ENCODE peak calls at places on chromosomes 13 and 19, in seven cellular contexts. I is sigmoid colon; Z is dermis blood vessel endothelial cell; K is cardiac muscle cell; U is NCI-H1694; C is thoracic aorta; Y is stimulated activated CD4-positive, alpha-beta T cell treated with anti-CD3 and anti-CD28 coated beads, Interleukin-4, amount 100 ng/mL, for 1 hour. R is an unnamed sample.

GRCh38 chr13:110182003-110182402 is 125.0 kb downstream of the COL4A1 start:
- DNase-seq in I (peak; percentile 56), Z (no peak), K (no peak), U (no peak), C (no peak), Y (no peak), R (no peak)

GRCh38 chr13:104014803-104015645 is 948.8 kb upstream of the SLC10A2 start:
- DNase-seq in I (no peak), Z (peak; percentile 35), K (no peak), U (no peak), C (no peak), Y (no peak), R (peak; percentile 71)

GRCh38 chr13:38366954-38367645 is 17.4 kb downstream of the UFM1 start:
- DNase-seq in I (no peak), Z (peak; percentile 35), K (no peak), U (no peak), C (no peak), Y (no peak), R (peak; percentile 41)

GRCh38 chr13:76014618-76015315 is 378.6 kb downstream of the LMO7 start:
- DNase-seq in I (no peak), Z (no peak), K (peak; percentile 21), U (no peak), C (no peak), Y (no peak), R (no peak)

GRCh38 chr13:111920306-111920931 is 146.5 kb upstream of the SOX1 start:
- DNase-seq in I (no peak), Z (no peak), K (no peak), U (no peak), C (no peak), Y (no peak), R (no peak)

GRCh38 chr13:79392882-79393563 is 13.0 kb downstream of the RBM26 start:
- DNase-seq in I (no peak), Z (peak; percentile 47), K (no peak), U (no peak), C (no peak), Y (no peak), R (peak; percentile 58)

GRCh38 chr19:32537626-32538025 is 43.4 kb upstream of the PDCD5 start:
- DNase-seq in I (no peak), Z (no peak), K (no peak), U (no peak), C (no peak), Y (no peak), R (no peak)

GRCh38 chr19:33441277-33441699 is 67.8 kb downstream of the CEBPG start:
- DNase-seq in I (peak; percentile 49), Z (no peak), K (no peak), U (no peak), C (no peak), Y (no peak), R (no peak)

GRCh38 chr19:53600217-53600616 is 31.6 kb upstream of the DPRX start:
- DNase-seq in I (no peak), Z (peak; percentile 87), K (no peak), U (no peak), C (no peak), Y (no peak), R (peak; percentile 34)

R was measured in endothelial cell of umbilical vein.